ENCODE peak calls at places on chromosomes 2 and 18, in five cellular contexts. One of them, this sample, is unnamed.

GRCh38 chr2:149068996-149069888 is 30.7 kb downstream of the LYPD6B start:
- DNase-seq in germinal center: no peak
- DNase-seq in cardiac muscle cell: peak
- DNase-seq in IMR-90: peak
- DNase-seq in RKO: no peak
- DNase-seq in this sample: no peak

GRCh38 chr2:65055427-65056214 is 595 bp upstream of the CEP68 start:
- DNase-seq in germinal center: peak
- DNase-seq in cardiac muscle cell: no peak
- DNase-seq in IMR-90: no peak
- DNase-seq in RKO: no peak
- DNase-seq in this sample: peak

GRCh38 chr2:230913406-230913805 is 11.6 kb downstream of the GPR55 start:
- DNase-seq in germinal center: peak
- DNase-seq in cardiac muscle cell: peak
- DNase-seq in IMR-90: no peak
- DNase-seq in RKO: no peak
- DNase-seq in this sample: peak

GRCh38 chr2:121479882-121480522 is 50.7 kb upstream of the RNU4ATAC start:
- DNase-seq in germinal center: no peak
- DNase-seq in cardiac muscle cell: peak
- DNase-seq in IMR-90: no peak
- DNase-seq in RKO: no peak
- DNase-seq in this sample: peak

GRCh38 chr2:5093056-5093455 is 599.1 kb upstream of the SOX11 start:
- DNase-seq in germinal center: no peak
- DNase-seq in cardiac muscle cell: no peak
- DNase-seq in IMR-90: no peak
- DNase-seq in RKO: no peak
- DNase-seq in this sample: no peak

GRCh38 chr2:99881901-99882591 is 260.3 kb downstream of the AFF3 start:
- DNase-seq in germinal center: no peak
- DNase-seq in cardiac muscle cell: peak
- DNase-seq in IMR-90: peak
- DNase-seq in RKO: no peak
- DNase-seq in this sample: no peak

GRCh38 chr2:38128653-38129052 is 52.7 kb upstream of the CYP1B1 start:
- DNase-seq in germinal center: peak
- DNase-seq in cardiac muscle cell: peak
- DNase-seq in IMR-90: no peak
- DNase-seq in RKO: no peak
- DNase-seq in this sample: no peak

GRCh38 chr2:6495466-6495865 is 370.2 kb downstream of the CMPK2 start:
- DNase-seq in germinal center: no peak
- DNase-seq in cardiac muscle cell: no peak
- DNase-seq in IMR-90: no peak
- DNase-seq in RKO: no peak
- DNase-seq in this sample: no peak

GRCh38 chr2:85073061-85073460 is 60.1 kb upstream of the TCF7L1 start:
- DNase-seq in germinal center: no peak
- DNase-seq in cardiac muscle cell: no peak
- DNase-seq in IMR-90: no peak
- DNase-seq in RKO: no peak
- DNase-seq in this sample: no peak

GRCh38 chr2:135657806-135658582 is 83.7 kb upstream of the UBXN4 start:
- DNase-seq in germinal center: no peak
- DNase-seq in cardiac muscle cell: no peak
- DNase-seq in IMR-90: no peak
- DNase-seq in RKO: no peak
- DNase-seq in this sample: no peak

GRCh38 chr18:48226401-48226800 is 182.8 kb downstream of the ZBTB7C start:
- DNase-seq in germinal center: no peak
- DNase-seq in cardiac muscle cell: no peak
- DNase-seq in IMR-90: no peak
- DNase-seq in RKO: no peak
- DNase-seq in this sample: no peak

GRCh38 chr2:235716875-235717496 is 223.1 kb downstream of the AGAP1 start:
- DNase-seq in germinal center: no peak
- DNase-seq in cardiac muscle cell: peak
- DNase-seq in IMR-90: peak
- DNase-seq in RKO: no peak
- DNase-seq in this sample: no peak

GRCh38 chr18:48814490-48815181 is 136.1 kb downstream of the SMAD7 start:
- DNase-seq in germinal center: no peak
- DNase-seq in cardiac muscle cell: no peak
- DNase-seq in IMR-90: peak
- DNase-seq in RKO: no peak
- DNase-seq in this sample: peak

GRCh38 chr2:219777388-219777787 is 150.0 kb downstream of the SLC4A3 start:
- DNase-seq in germinal center: no peak
- DNase-seq in cardiac muscle cell: no peak
- DNase-seq in IMR-90: no peak
- DNase-seq in RKO: no peak
- DNase-seq in this sample: no peak

GRCh38 chr2:119367472-119368099 is 809 bp downstream of the DBI start:
- DNase-seq in germinal center: peak
- DNase-seq in cardiac muscle cell: peak
- DNase-seq in IMR-90: no peak
- DNase-seq in RKO: peak
- DNase-seq in this sample: peak

GRCh38 chr2:55418512-55419235 is 982 bp downstream of the CCDC88A start:
- DNase-seq in germinal center: peak
- DNase-seq in cardiac muscle cell: no peak
- DNase-seq in IMR-90: no peak
- DNase-seq in RKO: peak
- DNase-seq in this sample: no peak

GRCh38 chr2:20594957-20595356 is 55.9 kb downstream of the HS1BP3 start:
- DNase-seq in germinal center: no peak
- DNase-seq in cardiac muscle cell: no peak
- DNase-seq in IMR-90: no peak
- DNase-seq in RKO: no peak
- DNase-seq in this sample: peak

GRCh38 chr2:221546505-221547225 is 25.4 kb downstream of the EPHA4 start:
- DNase-seq in germinal center: no peak
- DNase-seq in cardiac muscle cell: no peak
- DNase-seq in IMR-90: no peak
- DNase-seq in RKO: no peak
- DNase-seq in this sample: no peak

GRCh38 chr2:111250448-111251030 is 129.8 kb downstream of the BCL2L11 start:
- DNase-seq in germinal center: no peak
- DNase-seq in cardiac muscle cell: no peak
- DNase-seq in IMR-90: peak
- DNase-seq in RKO: no peak
- DNase-seq in this sample: no peak

GRCh38 chr18:48121752-48122151 is 191.3 kb upstream of the SMAD2 start:
- DNase-seq in germinal center: no peak
- DNase-seq in cardiac muscle cell: no peak
- DNase-seq in IMR-90: no peak
- DNase-seq in RKO: no peak
- DNase-seq in this sample: no peak

GRCh38 chr2:199535445-199536177 is 77.9 kb upstream of the SATB2 start:
- DNase-seq in germinal center: no peak
- DNase-seq in cardiac muscle cell: no peak
- DNase-seq in IMR-90: no peak
- DNase-seq in RKO: no peak
- DNase-seq in this sample: no peak

GRCh38 chr2:196758474-196759377 is 40.8 kb downstream of the GTF3C3 start:
- DNase-seq in germinal center: no peak
- DNase-seq in cardiac muscle cell: peak
- DNase-seq in IMR-90: peak
- DNase-seq in RKO: peak
- DNase-seq in this sample: no peak

GRCh38 chr2:96097441-96097840 is 18.9 kb downstream of the ADRA2B start:
- DNase-seq in germinal center: no peak
- DNase-seq in cardiac muscle cell: no peak
- DNase-seq in IMR-90: no peak
- DNase-seq in RKO: peak
- DNase-seq in this sample: no peak